ENCODE peak calls at places on chromosome 7, in ten cellular contexts. M is HCT116, F is fibroblast of lung, N is SK-N-MC, Y is neural progenitor cell, W is PC-3, R is MM.1S, X is mammary epithelial cell, E is GM23338, L is HepG2. U is an unnamed sample.

GRCh38 chr7:31776616-31777015 is 89.6 kb downstream of the PPP1R17 start:
- DNase-seq in M (no peak), F (peak), N (no peak), Y (peak), W (peak), R (no peak), X (peak), E (no peak), L (no peak), U (no peak)

GRCh38 chr7:15920953-15921352 is 234.5 kb upstream of the MEOX2 start:
- DNase-seq in M (no peak), F (no peak), N (no peak), Y (no peak), W (peak), R (no peak), X (no peak), E (no peak), L (no peak), U (no peak)

GRCh38 chr7:138665669-138666140 is 35.5 kb downstream of the SVOPL start:
- DNase-seq in M (no peak), F (no peak), N (no peak), Y (no peak), W (no peak), R (no peak), X (no peak), E (no peak), L (peak), U (no peak)

GRCh38 chr7:54802841-54803240 is 43.8 kb upstream of the SEC61G start:
- DNase-seq in M (no peak), F (peak), N (no peak), Y (no peak), W (peak), R (no peak), X (peak), E (no peak), L (no peak), U (no peak)

GRCh38 chr7:1987084-1987535 is 245.6 kb downstream of the MAD1L1 start:
- DNase-seq in M (no peak), F (no peak), N (no peak), Y (no peak), W (no peak), R (no peak), X (no peak), E (no peak), L (no peak), U (no peak)

GRCh38 chr7:2063562-2064360 is 169.0 kb downstream of the MAD1L1 start:
- DNase-seq in M (no peak), F (no peak), N (no peak), Y (no peak), W (peak), R (no peak), X (peak), E (peak), L (no peak), U (no peak)

GRCh38 chr7:71300603-71301002 is 168.7 kb downstream of the GALNT17 start:
- DNase-seq in M (no peak), F (no peak), N (no peak), Y (no peak), W (no peak), R (no peak), X (no peak), E (no peak), L (peak), U (no peak)

GRCh38 chr7:70334883-70335282 is 736.6 kb downstream of the AUTS2 start:
- DNase-seq in M (no peak), F (no peak), N (no peak), Y (no peak), W (no peak), R (peak), X (no peak), E (no peak), L (no peak), U (no peak)

GRCh38 chr7:97623333-97623732 is 108.6 kb upstream of the TAC1 start:
- DNase-seq in M (no peak), F (no peak), N (no peak), Y (no peak), W (no peak), R (no peak), X (no peak), E (no peak), L (no peak), U (no peak)

GRCh38 chr7:45021604-45022296 is 21.7 kb downstream of the CCM2 start:
- DNase-seq in M (no peak), F (peak), N (no peak), Y (no peak), W (no peak), R (no peak), X (peak), E (no peak), L (no peak), U (peak)

GRCh38 chr7:150967332-150967731 is 10.8 kb downstream of the KCNH2 start:
- DNase-seq in M (no peak), F (no peak), N (no peak), Y (no peak), W (no peak), R (no peak), X (no peak), E (no peak), L (no peak), U (no peak)

GRCh38 chr7:1331576-1332467 is 99.2 kb downstream of the UNCX start:
- DNase-seq in M (no peak), F (no peak), N (peak), Y (no peak), W (no peak), R (no peak), X (no peak), E (no peak), L (no peak), U (peak)

GRCh38 chr7:98647326-98647725 is 30.2 kb downstream of the NPTX2 start:
- DNase-seq in M (no peak), F (no peak), N (no peak), Y (no peak), W (no peak), R (no peak), X (no peak), E (no peak), L (no peak), U (no peak)

GRCh38 chr7:139635521-139636240 is 112.2 kb downstream of the CLEC2L start:
- DNase-seq in M (no peak), F (no peak), N (no peak), Y (peak), W (no peak), R (no peak), X (no peak), E (no peak), L (no peak), U (no peak)

GRCh38 chr7:67019562-67020390 is 23.1 kb downstream of the TYW1 start:
- DNase-seq in M (no peak), F (peak), N (no peak), Y (no peak), W (peak), R (no peak), X (peak), E (no peak), L (no peak), U (peak)

GRCh38 chr7:150404172-150404784 is 25.1 kb downstream of the ZNF775 start:
- DNase-seq in M (no peak), F (no peak), N (no peak), Y (no peak), W (no peak), R (no peak), X (no peak), E (no peak), L (no peak), U (no peak)

GRCh38 chr7:155676052-155676451 is 31.6 kb downstream of the RBM33 start:
- DNase-seq in M (no peak), F (no peak), N (no peak), Y (no peak), W (no peak), R (no peak), X (no peak), E (no peak), L (no peak), U (no peak)

GRCh38 chr7:80263321-80263720 is 128.7 kb downstream of the GNAI1 start:
- DNase-seq in M (no peak), F (no peak), N (no peak), Y (no peak), W (no peak), R (no peak), X (no peak), E (peak), L (no peak), U (no peak)

GRCh38 chr7:140005341-140005740 is 57.4 kb downstream of the PARP12 start:
- DNase-seq in M (no peak), F (no peak), N (no peak), Y (no peak), W (no peak), R (no peak), X (no peak), E (no peak), L (no peak), U (no peak)

GRCh38 chr7:44221231-44221791 is 20.5 kb downstream of the YKT6 start:
- DNase-seq in M (no peak), F (no peak), N (no peak), Y (no peak), W (no peak), R (no peak), X (no peak), E (peak), L (no peak), U (no peak)

GRCh38 chr7:87886875-87887274 is 10.6 kb downstream of the DBF4 start:
- DNase-seq in M (peak), F (peak), N (no peak), Y (peak), W (peak), R (peak), X (peak), E (peak), L (peak), U (peak)

GRCh38 chr7:106767498-106768323 is 97.4 kb upstream of the PIK3CG start:
- DNase-seq in M (no peak), F (peak), N (no peak), Y (no peak), W (no peak), R (peak), X (no peak), E (peak), L (no peak), U (no peak)

DNA sequence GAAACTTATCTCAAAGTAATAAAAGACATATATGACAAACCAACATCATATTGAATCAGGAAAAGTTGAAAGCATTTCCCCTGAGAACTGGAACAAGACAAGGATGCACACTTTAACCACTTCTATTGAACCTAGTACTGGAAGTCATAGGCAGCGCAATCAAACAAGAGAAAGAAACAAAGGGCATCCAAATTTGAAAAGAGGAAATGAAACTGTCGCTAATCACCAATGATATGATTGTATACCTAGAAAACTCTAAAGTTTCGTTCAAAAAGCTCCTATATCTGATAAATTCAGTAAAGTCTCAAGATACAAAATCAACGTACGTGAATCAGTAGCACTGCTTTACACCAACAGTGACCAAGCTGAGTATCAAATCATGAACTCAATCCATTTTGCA is 137.7 kb upstream of the TEX47 start:
- DNase-seq in M (no peak), F (no peak), N (no peak), Y (no peak), W (no peak), R (no peak), X (no peak), E (no peak), L (no peak), U (no peak)
- TF ChIP-seq EZH2 in M (no peak), F (no peak), N (no peak), Y (no peak), W (no peak), R (no peak), X (no peak), E (no peak), L (no peak), U (no peak)

GRCh38 chr7:5349437-5350173 is 66.9 kb downstream of the SLC29A4 start:
- DNase-seq in M (no peak), F (no peak), N (no peak), Y (no peak), W (no peak), R (no peak), X (no peak), E (peak), L (no peak), U (no peak)
- TF ChIP-seq EZH2 in M (no peak), F (no peak), N (no peak), Y (no peak), W (no peak), R (no peak), X (no peak), E (no peak), L (no peak), U (no peak)

GRCh38 chr7:43112941-43113621 is 634 bp downstream of the HECW1 start:
- DNase-seq in M (no peak), F (peak), N (no peak), Y (peak), W (peak), R (no peak), X (peak), E (peak), L (no peak), U (peak)
- TF ChIP-seq EZH2 in M (no peak), F (peak), N (peak), Y (no peak), W (peak), R (no peak), X (no peak), E (no peak), L (no peak), U (no peak)

DNA sequence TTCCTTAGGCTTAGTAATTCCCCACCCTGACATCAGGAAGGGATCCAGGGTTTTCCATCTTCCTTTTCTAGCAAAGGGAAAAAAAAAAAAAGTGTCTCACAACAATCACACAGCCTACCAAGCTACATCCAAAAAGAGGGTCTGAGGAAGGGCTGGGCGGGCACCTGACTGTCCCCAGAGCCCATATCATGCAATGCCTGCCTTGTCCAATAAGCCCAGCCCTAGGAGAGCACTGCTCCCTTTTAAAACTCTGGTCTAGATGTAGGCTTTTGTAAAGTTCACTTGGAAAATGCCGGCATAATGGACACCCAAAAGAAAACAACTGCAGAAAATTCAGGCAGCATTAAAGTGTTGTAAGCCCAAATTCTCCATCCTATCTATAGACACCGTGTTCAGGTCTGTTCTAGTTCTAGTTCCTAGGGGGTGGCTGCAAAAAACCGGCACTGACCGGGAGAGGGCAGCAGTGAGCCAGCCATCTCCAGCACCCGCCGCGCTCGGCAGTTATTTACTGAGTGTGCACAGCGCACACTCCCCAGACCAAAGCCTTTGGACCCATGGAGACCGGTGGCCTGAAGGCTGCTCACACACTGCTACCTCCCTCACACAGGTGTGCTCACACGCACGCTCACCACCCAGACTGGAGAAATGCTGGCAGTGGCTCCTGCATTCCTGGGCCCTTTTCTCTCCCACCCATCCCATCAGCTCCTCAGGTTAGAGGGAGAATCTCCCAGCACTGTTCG is 48.7 kb downstream of the PODXL start:
- DNase-seq in M (peak), F (peak), N (no peak), Y (peak), W (peak), R (peak), X (peak), E (peak), L (peak), U (peak)
- TF ChIP-seq EZH2 in M (no peak), F (no peak), N (no peak), Y (no peak), W (no peak), R (no peak), X (no peak), E (no peak), L (no peak), U (no peak)

DNA sequence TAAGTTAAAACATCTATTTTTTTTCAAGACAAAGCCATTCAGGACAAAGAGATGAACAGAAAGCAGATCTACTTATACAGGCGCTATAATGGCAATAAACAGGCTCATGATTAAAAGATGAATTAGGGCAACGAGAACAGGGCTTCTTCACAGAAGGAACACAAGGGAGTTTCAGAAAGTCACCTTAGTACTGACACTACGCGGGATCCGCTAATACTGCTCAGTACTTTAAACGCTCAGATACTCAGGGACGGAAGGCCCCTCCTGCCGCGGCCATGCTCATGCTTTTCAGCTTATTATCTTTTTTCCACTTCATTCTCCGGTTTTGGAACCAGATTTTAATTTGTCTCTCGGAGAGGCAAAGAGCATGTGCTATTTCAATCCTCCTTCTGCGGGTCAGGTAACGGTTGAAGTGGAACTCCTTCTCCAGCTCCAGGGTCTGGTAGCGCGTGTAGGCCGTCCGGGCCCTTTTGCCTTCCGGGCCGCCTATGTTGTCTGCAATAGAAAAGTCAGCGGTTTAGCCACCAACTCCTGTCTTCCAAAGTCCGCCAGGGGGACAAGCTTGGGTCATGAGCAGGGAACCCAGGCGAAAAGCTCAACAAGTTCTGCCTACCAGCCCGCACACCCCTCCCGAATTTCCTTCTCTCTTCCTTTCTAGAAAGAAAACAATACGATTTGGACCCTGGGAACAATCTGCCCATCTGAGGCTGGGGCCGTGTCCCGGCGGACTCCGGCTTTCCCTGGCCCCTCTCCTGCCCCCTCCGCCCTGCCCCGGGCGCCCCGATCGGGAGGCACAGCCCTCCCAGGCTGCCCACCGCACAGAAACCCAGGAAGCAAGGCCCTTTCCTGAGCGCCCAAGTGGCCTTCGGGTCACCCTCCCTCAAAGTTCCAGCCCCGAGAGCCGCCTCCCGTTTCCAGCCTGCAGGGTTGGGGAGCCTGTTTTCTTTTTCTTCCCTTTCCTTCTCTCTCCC is 1.6 kb downstream of the HOXA5 start:
- DNase-seq in M (no peak), F (peak), N (no peak), Y (peak), W (no peak), R (no peak), X (peak), E (peak), L (peak), U (no peak)
- TF ChIP-seq EZH2 in M (no peak), F (no peak), N (no peak), Y (no peak), W (no peak), R (no peak), X (no peak), E (peak), L (no peak), U (no peak)

GRCh38 chr7:157685430-157686284 is 348.9 kb downstream of the DNAJB6 start:
- DNase-seq in M (no peak), F (no peak), N (no peak), Y (peak), W (no peak), R (no peak), X (no peak), E (no peak), L (no peak), U (no peak)
- TF ChIP-seq EZH2 in M (no peak), F (no peak), N (no peak), Y (peak), W (no peak), R (no peak), X (no peak), E (peak), L (no peak), U (peak)

GRCh38 chr7:157585113-157585861 is 248.5 kb downstream of the DNAJB6 start:
- DNase-seq in M (no peak), F (no peak), N (no peak), Y (peak), W (no peak), R (no peak), X (no peak), E (no peak), L (no peak), U (no peak)
- TF ChIP-seq EZH2 in M (no peak), F (no peak), N (no peak), Y (no peak), W (no peak), R (no peak), X (no peak), E (no peak), L (peak), U (no peak)

GRCh38 chr7:88927-89921 is 103.1 kb upstream of the FAM20C start:
- DNase-seq in M (no peak), F (peak), N (no peak), Y (no peak), W (peak), R (no peak), X (peak), E (no peak), L (no peak), U (no peak)
- TF ChIP-seq EZH2 in M (no peak), F (no peak), N (no peak), Y (no peak), W (no peak), R (no peak), X (no peak), E (no peak), L (no peak), U (no peak)